ENCODE peak calls at places on chromosomes 4 and X, in seven cellular contexts. W is activated naive CD4-positive, alpha-beta T cell; U is PC-9; L is dorsolateral prefrontal cortex; M is activated CD8-positive, alpha-beta T cell treated with anti-CD3 and anti-CD28 coated beads for 36 hours; S is SJCRH30; I is GM12892. F is an unnamed sample.

GRCh38 chrX:21745756-21746155 is 12.2 kb downstream of the SMPX start:
- DNase-seq in L (peak), I (no peak), U (peak), M (peak), W (no peak), S (peak), F (no peak)

GRCh38 chr4:153362184-153362583 is 17.7 kb downstream of the MND1 start:
- DNase-seq in I (no peak), M (no peak), L (no peak), W (no peak), U (no peak), S (no peak), F (no peak)

GRCh38 chr4:124803026-124803425 is 90.5 kb upstream of the ANKRD50 start:
- DNase-seq in W (no peak), I (no peak), L (no peak), U (no peak), M (no peak), S (no peak), F (no peak)

GRCh38 chr4:110475881-110476818 is at the start of gene ENPEP:
- DNase-seq in I (no peak), L (no peak), M (no peak), W (no peak), U (no peak), S (peak), F (no peak)

GRCh38 chr4:41257901-41258300 is 1.2 kb downstream of the UCHL1 start:
- DNase-seq in M (no peak), I (no peak), W (no peak), S (no peak), U (no peak), L (no peak), F (no peak)

GRCh38 chr4:124642846-124643245 is 69.7 kb downstream of the ANKRD50 start:
- DNase-seq in L (no peak), S (no peak), M (no peak), U (no peak), I (no peak), W (no peak), F (no peak)

GRCh38 chr4:38091636-38092035 is 131.4 kb downstream of the PTTG2 start:
- DNase-seq in S (no peak), I (no peak), U (no peak), L (no peak), W (no peak), M (no peak), F (no peak)

GRCh38 chr4:185589067-185589844 is 53.9 kb upstream of the PDLIM3 start:
- DNase-seq in L (no peak), M (no peak), U (no peak), W (no peak), I (no peak), S (no peak), F (no peak)

GRCh38 chrX:80876877-80877276 is 67.2 kb upstream of the BRWD3 start:
- DNase-seq in I (no peak), S (no peak), L (no peak), M (no peak), U (no peak), W (no peak), F (peak)

GRCh38 chr4:159946983-159947645 is 844.2 kb downstream of the RAPGEF2 start:
- DNase-seq in M (no peak), L (no peak), W (no peak), U (no peak), I (no peak), S (no peak), F (no peak)

GRCh38 chrX:108313662-108314061 is 124.6 kb downstream of the COL4A6 start:
- DNase-seq in S (no peak), W (no peak), L (no peak), U (no peak), I (no peak), M (no peak), F (no peak)

GRCh38 chr4:39825741-39826231 is 127.8 kb downstream of the UBE2K start:
- DNase-seq in M (no peak), U (no peak), W (no peak), S (no peak), I (no peak), L (no peak), F (no peak)

GRCh38 chr4:78644744-78645330 is 93.3 kb downstream of the ANXA3 start:
- DNase-seq in U (peak), W (no peak), M (peak), S (peak), L (no peak), I (no peak), F (peak)

GRCh38 chr4:38161208-38162113 is 201.3 kb downstream of the PTTG2 start:
- DNase-seq in W (no peak), M (no peak), S (no peak), I (no peak), U (no peak), L (no peak), F (no peak)

GRCh38 chrX:7062276-7062675 is 85.2 kb upstream of the STS start:
- DNase-seq in W (no peak), L (no peak), S (no peak), U (no peak), M (no peak), I (no peak), F (no peak)

GRCh38 chr4:150588341-150588740 is 6.4 kb downstream of the MAB21L2 start:
- DNase-seq in U (no peak), I (no peak), W (no peak), L (no peak), M (no peak), S (no peak), F (no peak)

GRCh38 chr4:127604949-127605709 is 27.6 kb upstream of the INTU start:
- DNase-seq in W (no peak), I (no peak), S (peak), M (no peak), U (no peak), L (no peak), F (no peak)

GRCh38 chr4:189385098-189385497 is 555.6 kb upstream of the FRG1 start:
- DNase-seq in U (no peak), S (no peak), L (no peak), W (no peak), M (no peak), I (no peak), F (no peak)

GRCh38 chr4:165537028-165537648 is 158.3 kb downstream of the CPE start:
- DNase-seq in L (no peak), U (no peak), S (peak), W (no peak), I (no peak), M (peak), F (peak)

GRCh38 chr4:83010111-83010521 is 507 bp downstream of the LIN54 start:
- DNase-seq in M (peak), L (no peak), U (peak), W (no peak), S (no peak), I (no peak), F (no peak)

GRCh38 chr4:6555519-6555918 is 19.5 kb upstream of the MAN2B2 start:
- DNase-seq in L (no peak), U (no peak), M (no peak), I (no peak), S (no peak), W (no peak), F (no peak)

GRCh38 chrX:123477673-123478072 is 255.2 kb downstream of the THOC2 start:
- DNase-seq in U (no peak), S (no peak), L (no peak), I (no peak), W (no peak), M (no peak), F (no peak)

F was measured in GM19239.